ENCODE peak calls at places on chromosomes 12 and 14, in seven cellular contexts. One of them, this sample, is unnamed.

GRCh38 chr12:129911437-129912049 is 7.7 kb upstream of the TMEM132D start:
- DNase-seq in RWPE1: peak
- DNase-seq in GM12865: peak
- DNase-seq in activated T-helper 1 cell treated with Interleukin-2 at 50 U/mL for 16 hours: no peak
- DNase-seq in GM04504: no peak
- DNase-seq in activated T-cell treated with anti-CD3 and anti-CD28 coated beads, Interleukin-2, amount 50 U/mL, for 24 hours: no peak
- DNase-seq in mucosa of descending colon: peak
- DNase-seq in this sample: peak

GRCh38 chr14:34701808-34702207 is 12.6 kb downstream of the CFL2 start:
- DNase-seq in RWPE1: no peak
- DNase-seq in GM12865: no peak
- DNase-seq in activated T-helper 1 cell treated with Interleukin-2 at 50 U/mL for 16 hours: no peak
- DNase-seq in GM04504: no peak
- DNase-seq in activated T-cell treated with anti-CD3 and anti-CD28 coated beads, Interleukin-2, amount 50 U/mL, for 24 hours: no peak
- DNase-seq in mucosa of descending colon: no peak
- DNase-seq in this sample: peak

GRCh38 chr12:123705935-123706334 is 6.2 kb upstream of the ATP6V0A2 start:
- DNase-seq in RWPE1: no peak
- DNase-seq in GM12865: no peak
- DNase-seq in activated T-helper 1 cell treated with Interleukin-2 at 50 U/mL for 16 hours: no peak
- DNase-seq in GM04504: no peak
- DNase-seq in activated T-cell treated with anti-CD3 and anti-CD28 coated beads, Interleukin-2, amount 50 U/mL, for 24 hours: no peak
- DNase-seq in mucosa of descending colon: no peak
- DNase-seq in this sample: no peak

GRCh38 chr12:19130224-19131019 is 889 bp downstream of the PLEKHA5 start:
- DNase-seq in RWPE1: peak
- DNase-seq in GM12865: no peak
- DNase-seq in activated T-helper 1 cell treated with Interleukin-2 at 50 U/mL for 16 hours: no peak
- DNase-seq in GM04504: no peak
- DNase-seq in activated T-cell treated with anti-CD3 and anti-CD28 coated beads, Interleukin-2, amount 50 U/mL, for 24 hours: peak
- DNase-seq in mucosa of descending colon: peak
- DNase-seq in this sample: no peak

GRCh38 chr14:64464695-64465094 is 604 bp upstream of the AKAP5 start:
- DNase-seq in RWPE1: peak
- DNase-seq in GM12865: peak
- DNase-seq in activated T-helper 1 cell treated with Interleukin-2 at 50 U/mL for 16 hours: no peak
- DNase-seq in GM04504: no peak
- DNase-seq in activated T-cell treated with anti-CD3 and anti-CD28 coated beads, Interleukin-2, amount 50 U/mL, for 24 hours: no peak
- DNase-seq in mucosa of descending colon: peak
- DNase-seq in this sample: no peak

GRCh38 chr12:122021822-122022392 is at the start of gene BCL7A:
- DNase-seq in RWPE1: peak
- DNase-seq in GM12865: peak
- DNase-seq in activated T-helper 1 cell treated with Interleukin-2 at 50 U/mL for 16 hours: peak
- DNase-seq in GM04504: no peak
- DNase-seq in activated T-cell treated with anti-CD3 and anti-CD28 coated beads, Interleukin-2, amount 50 U/mL, for 24 hours: peak
- DNase-seq in mucosa of descending colon: peak
- DNase-seq in this sample: peak

GRCh38 chr12:81329088-81329487 is 251.2 kb downstream of the ACSS3 start:
- DNase-seq in RWPE1: no peak
- DNase-seq in GM12865: peak
- DNase-seq in activated T-helper 1 cell treated with Interleukin-2 at 50 U/mL for 16 hours: no peak
- DNase-seq in GM04504: no peak
- DNase-seq in activated T-cell treated with anti-CD3 and anti-CD28 coated beads, Interleukin-2, amount 50 U/mL, for 24 hours: no peak
- DNase-seq in mucosa of descending colon: no peak
- DNase-seq in this sample: no peak

GRCh38 chr12:4781212-4781611 is 61.0 kb downstream of the GALNT8 start:
- DNase-seq in RWPE1: peak
- DNase-seq in GM12865: no peak
- DNase-seq in activated T-helper 1 cell treated with Interleukin-2 at 50 U/mL for 16 hours: no peak
- DNase-seq in GM04504: no peak
- DNase-seq in activated T-cell treated with anti-CD3 and anti-CD28 coated beads, Interleukin-2, amount 50 U/mL, for 24 hours: no peak
- DNase-seq in mucosa of descending colon: no peak
- DNase-seq in this sample: no peak

GRCh38 chr12:124391340-124392261 is 96.7 kb downstream of the RFLNA start:
- DNase-seq in RWPE1: peak
- DNase-seq in GM12865: peak
- DNase-seq in activated T-helper 1 cell treated with Interleukin-2 at 50 U/mL for 16 hours: peak
- DNase-seq in GM04504: no peak
- DNase-seq in activated T-cell treated with anti-CD3 and anti-CD28 coated beads, Interleukin-2, amount 50 U/mL, for 24 hours: peak
- DNase-seq in mucosa of descending colon: peak
- DNase-seq in this sample: peak

GRCh38 chr12:2288001-2288400 is 235.2 kb downstream of the CACNA1C start:
- DNase-seq in RWPE1: no peak
- DNase-seq in GM12865: no peak
- DNase-seq in activated T-helper 1 cell treated with Interleukin-2 at 50 U/mL for 16 hours: no peak
- DNase-seq in GM04504: no peak
- DNase-seq in activated T-cell treated with anti-CD3 and anti-CD28 coated beads, Interleukin-2, amount 50 U/mL, for 24 hours: peak
- DNase-seq in mucosa of descending colon: no peak
- DNase-seq in this sample: no peak

GRCh38 chr12:18690653-18691052 is 47.2 kb downstream of the PLCZ1 start:
- DNase-seq in RWPE1: peak
- DNase-seq in GM12865: no peak
- DNase-seq in activated T-helper 1 cell treated with Interleukin-2 at 50 U/mL for 16 hours: no peak
- DNase-seq in GM04504: no peak
- DNase-seq in activated T-cell treated with anti-CD3 and anti-CD28 coated beads, Interleukin-2, amount 50 U/mL, for 24 hours: no peak
- DNase-seq in mucosa of descending colon: no peak
- DNase-seq in this sample: no peak

GRCh38 chr12:3304436-3305135 is 186.4 kb upstream of the PRMT8 start:
- DNase-seq in RWPE1: peak
- DNase-seq in GM12865: no peak
- DNase-seq in activated T-helper 1 cell treated with Interleukin-2 at 50 U/mL for 16 hours: no peak
- DNase-seq in GM04504: peak
- DNase-seq in activated T-cell treated with anti-CD3 and anti-CD28 coated beads, Interleukin-2, amount 50 U/mL, for 24 hours: no peak
- DNase-seq in mucosa of descending colon: no peak
- DNase-seq in this sample: peak

This sample was measured in dermis microvascular lymphatic vessel endothelial cell.